ENCODE peak calls at places on chromosome 16, in four cellular contexts. V, F, H and X are unnamed samples.

GRCh38 chr16:88784074-88784855 is 755 bp downstream of the PIEZO1 start:
- DNase-seq in V (peak; percentile 67), F (peak; percentile 33), H (peak; percentile 67), X (peak; percentile 84)

GRCh38 chr16:69839798-69840409 is 77.8 kb downstream of the WWP2 start:
- DNase-seq in V (no peak), F (no peak), H (no peak), X (no peak)

GRCh38 chr16:74448990-74449389 is 27.7 kb upstream of the CLEC18B start:
- DNase-seq in V (peak; percentile 80), F (no peak), H (peak; percentile 17), X (peak; percentile 45)

GRCh38 chr16:55284718-55285099 is 39.3 kb upstream of the IRX6 start:
- DNase-seq in V (no peak), F (no peak), H (no peak), X (no peak)

GRCh38 chr16:10297341-10298006 is 88.4 kb upstream of the ATF7IP2 start:
- DNase-seq in V (no peak), F (no peak), H (peak; percentile 73), X (no peak)

GRCh38 chr16:58563235-58563634 is 47.9 kb downstream of the SETD6 start:
- DNase-seq in V (peak; percentile 76), F (no peak), H (no peak), X (no peak)

GRCh38 chr16:50478773-50479149 is 69.4 kb upstream of the NKD1 start:
- DNase-seq in V (no peak), F (peak; percentile 33), H (no peak), X (no peak)

GRCh38 chr16:72666267-72666666 is 381.7 kb downstream of the ZFHX3 start:
- DNase-seq in V (no peak), F (no peak), H (no peak), X (no peak)

GRCh38 chr16:20624882-20625807 is 49.0 kb upstream of the ACSM2B start:
- DNase-seq in V (no peak), F (no peak), H (no peak), X (no peak)

GRCh38 chr16:56789360-56789759 is 59.4 kb downstream of the NUP93 start:
- DNase-seq in V (peak; percentile 55), F (peak; percentile 67), H (no peak), X (peak; percentile 59)

GRCh38 chr16:53629607-53630312 is 73.9 kb downstream of the RPGRIP1L start:
- DNase-seq in V (no peak), F (no peak), H (no peak), X (no peak)

GRCh38 chr16:74829637-74830036 is 55.0 kb upstream of the FA2H start:
- DNase-seq in V (no peak), F (no peak), H (no peak), X (no peak)

GRCh38 chr16:55478827-55479559 is at the start of gene MMP2:
- DNase-seq in V (no peak), F (peak; percentile 87), H (peak; percentile 18), X (no peak)

GRCh38 chr16:73878616-73879015 is 418.0 kb upstream of the PSMD7 start:
- DNase-seq in V (peak; percentile 38), F (no peak), H (no peak), X (peak; percentile 30)

GRCh38 chr16:68800257-68800875 is 43.0 kb upstream of the TANGO6 start:
- DNase-seq in V (peak; percentile 80), F (peak; percentile 48), H (no peak), X (peak; percentile 87)

GRCh38 chr16:66430214-66430613 is 3.1 kb downstream of the BEAN1 start:
- DNase-seq in V (no peak), F (no peak), H (no peak), X (no peak)

GRCh38 chr16:20884240-20884556 is 16.0 kb downstream of the DCUN1D3 start:
- DNase-seq in V (no peak), F (no peak), H (no peak), X (no peak)

GRCh38 chr16:27195068-27195741 is 8.1 kb upstream of the KDM8 start:
- DNase-seq in V (no peak), F (peak; percentile 64), H (no peak), X (no peak)

GRCh38 chr16:19095699-19096098 is 18.1 kb upstream of the ITPRIPL2 start:
- DNase-seq in V (peak; percentile 95), F (no peak), H (no peak), X (peak; percentile 67)

GRCh38 chr16:12256880-12257279 is 280.3 kb downstream of the SNX29 start:
- DNase-seq in V (no peak), F (no peak), H (no peak), X (no peak)

GRCh38 chr16:20976568-20976967 is 76.0 kb downstream of the LYRM1 start:
- DNase-seq in V (no peak), F (no peak), H (no peak), X (no peak)

GRCh38 chr16:68718596-68718995 is 18.5 kb upstream of the CDH1 start:
- DNase-seq in V (no peak), F (no peak), H (no peak), X (no peak)

GRCh38 chr16:50451951-50452508 is 83.2 kb upstream of the BRD7 start:
- DNase-seq in V (no peak), F (no peak), H (no peak), X (no peak)

GRCh38 chr16:81635336-81635947 is 143.6 kb upstream of the PLCG2 start:
- DNase-seq in V (no peak), F (no peak), H (no peak), X (no peak)

GRCh38 chr16:81632392-81633146 is 146.5 kb upstream of the PLCG2 start:
- DNase-seq in V (peak; percentile 95), F (no peak), H (peak; percentile 34), X (peak; percentile 83)

GRCh38 chr16:81633680-81634379 is 145.3 kb upstream of the PLCG2 start:
- DNase-seq in V (no peak), F (no peak), H (no peak), X (no peak)

GRCh38 chr16:81634380-81635121 is 144.5 kb upstream of the PLCG2 start:
- DNase-seq in V (no peak), F (no peak), H (no peak), X (no peak)

GRCh38 chr16:81633147-81633619 is 145.9 kb upstream of the PLCG2 start:
- DNase-seq in V (no peak), F (no peak), H (no peak), X (peak; percentile 76)
- TF ChIP-seq CTCF in V (peak; percentile 87), F (no peak), H (peak; percentile 35), X (peak; percentile 82)

GRCh38 chr16:2816751-2817495 is at the start of gene PRSS21:
- DNase-seq in V (peak; percentile 38), F (no peak), H (no peak), X (no peak)
- TF ChIP-seq CTCF in V (peak; percentile 73), F (no peak), H (no peak), X (peak; percentile 27)

GRCh38 chr16:85185281-85185680 is 73.0 kb upstream of the CIBAR2 start:
- DNase-seq in V (no peak), F (no peak), H (no peak), X (no peak)
- TF ChIP-seq CTCF in V (no peak), F (no peak), H (no peak), X (no peak)

GRCh38 chr16:90019543-90020259 is 445 bp upstream of the DBNDD1 start:
- DNase-seq in V (peak; percentile 66), F (peak; percentile 75), H (peak; percentile 35), X (peak; percentile 85)
- TF ChIP-seq CTCF in V (peak; percentile 56), F (no peak), H (peak; percentile 65), X (peak; percentile 53)

DNA sequence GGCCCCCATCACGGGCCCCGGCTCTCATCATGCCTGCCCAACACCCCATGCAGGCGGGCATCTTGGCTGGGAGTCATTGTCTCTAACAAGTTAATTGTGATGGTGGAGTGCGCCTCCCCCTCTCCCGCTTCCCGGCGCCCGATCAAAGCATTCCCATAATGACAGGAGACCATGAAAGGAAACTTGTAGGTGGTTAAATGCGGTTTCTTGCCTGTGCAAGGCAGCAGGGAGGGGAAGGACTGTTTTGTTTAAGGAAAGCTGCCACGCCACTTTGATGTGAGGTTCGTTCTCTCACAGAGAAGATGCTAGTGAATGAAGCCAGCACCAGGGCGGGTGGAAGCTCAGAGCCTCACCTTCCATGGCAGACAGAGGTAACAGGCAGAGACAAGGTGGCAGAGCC is 45.4 kb downstream of the C16orf78 start:
- DNase-seq in V (no peak), F (no peak), H (no peak), X (no peak)
- TF ChIP-seq CTCF in V (no peak), F (no peak), H (no peak), X (no peak)

GRCh38 chr16:8591451-8591850 is 1.1 kb upstream of the TMEM114 start:
- DNase-seq in V (no peak), F (no peak), H (no peak), X (no peak)

GRCh38 chr16:8590811-8591210 is 500 bp upstream of the TMEM114 start:
- DNase-seq in V (no peak), F (no peak), H (no peak), X (no peak)

GRCh38 chr16:8588703-8589292 is 1.5 kb downstream of the TMEM114 start:
- DNase-seq in V (no peak), F (no peak), H (no peak), X (no peak)

GRCh38 chr16:8590161-8590688 is at the start of gene TMEM114:
- DNase-seq in V (no peak), F (no peak), H (no peak), X (no peak)

DNA sequence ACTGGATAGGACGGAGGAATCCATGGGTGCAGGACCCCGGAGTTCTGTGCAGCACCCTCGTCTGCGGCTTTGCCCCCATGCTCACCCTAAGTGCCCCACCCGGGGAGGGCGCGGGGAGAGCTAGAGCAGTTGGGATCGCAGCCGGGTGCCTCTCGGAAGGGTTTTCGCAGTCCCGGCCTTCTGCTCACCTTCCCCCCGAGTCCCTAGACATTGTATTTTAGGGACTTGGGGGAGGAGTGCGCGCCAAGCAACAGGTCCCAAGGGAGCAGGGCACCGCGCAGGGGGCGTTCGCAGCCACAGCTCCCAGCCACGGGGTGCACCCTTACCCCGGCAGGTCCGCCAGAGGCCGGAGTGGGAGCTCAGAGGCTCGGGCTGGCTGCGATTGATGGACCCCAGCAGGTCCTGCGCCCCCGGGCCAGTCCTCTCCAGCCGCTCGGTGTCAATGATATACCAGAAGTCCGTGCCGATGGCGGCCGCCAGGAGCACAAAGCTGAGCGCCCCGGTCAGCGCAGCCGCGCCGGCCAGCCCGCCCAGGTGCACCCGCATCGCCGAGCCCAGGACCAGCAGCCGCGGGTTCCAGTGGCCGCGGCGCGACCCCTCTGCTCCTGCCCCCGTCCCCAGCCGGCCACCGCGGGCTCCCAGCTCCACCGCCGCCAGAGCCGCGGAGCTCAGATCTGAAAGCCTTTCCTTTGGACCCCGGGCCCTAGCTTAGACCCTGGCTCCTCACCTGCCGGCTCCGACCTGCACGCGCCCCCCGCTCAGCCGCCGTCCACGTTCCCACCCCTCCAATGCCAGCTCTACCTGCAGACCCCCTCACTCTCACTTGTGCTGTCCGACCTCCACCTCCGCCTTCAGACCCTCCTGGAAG is 784 bp downstream of the TMEM114 start:
- DNase-seq in V (no peak), F (no peak), H (no peak), X (no peak)
- TF ChIP-seq CTCF in V (no peak), F (no peak), H (no peak), X (no peak)

GRCh38 chr16:23182675-23183485 is at the start of gene SCNN1G:
- DNase-seq in V (no peak), F (no peak), H (no peak), X (peak; percentile 14)
- TF ChIP-seq CTCF in V (peak; percentile 24), F (no peak), H (no peak), X (no peak)